ENCODE peak calls at places on chromosomes 2 and 18, in ten cellular contexts. E, D, L, F, P, J, W, R, K and T are unnamed samples.

GRCh38 chr2:40760071-40760666 is 308.3 kb upstream of the SLC8A1 start:
- DNase-seq in L (peak), P (peak), E (peak), W (no peak), K (peak), D (peak), R (peak), F (no peak), J (no peak), T (peak)

GRCh38 chr2:52238782-52239181 is 1206.8 kb upstream of the NRXN1 start:
- DNase-seq in P (no peak), K (no peak), J (no peak), D (no peak), W (no peak), L (no peak), E (no peak), F (no peak), R (no peak), T (no peak)

GRCh38 chr2:202221873-202222272 is 16.5 kb downstream of the SUMO1 start:
- DNase-seq in W (no peak), F (no peak), E (no peak), L (no peak), D (no peak), R (peak), J (no peak), K (no peak), P (no peak), T (peak)

GRCh38 chr18:7844418-7844817 is 277.3 kb downstream of the PTPRM start:
- DNase-seq in W (no peak), P (no peak), D (no peak), F (no peak), L (no peak), E (no peak), J (no peak), K (no peak), R (no peak), T (no peak)

GRCh38 chr2:85455552-85456090 is 37.1 kb downstream of the SH2D6 start:
- DNase-seq in R (no peak), D (no peak), F (no peak), E (no peak), L (no peak), J (no peak), W (peak), K (no peak), P (no peak), T (peak)

GRCh38 chr2:112229365-112229764 is 25.5 kb downstream of the ZC3H8 start:
- DNase-seq in J (no peak), W (no peak), L (no peak), E (peak), K (no peak), D (no peak), P (no peak), R (peak), F (no peak), T (no peak)

GRCh38 chr2:143399679-143400078 is 270.5 kb downstream of the ARHGAP15 start:
- DNase-seq in J (no peak), F (no peak), D (no peak), L (no peak), W (no peak), R (no peak), K (no peak), P (no peak), E (no peak), T (no peak)

GRCh38 chr2:121694398-121695178 is 42.1 kb downstream of the NIFK start:
- DNase-seq in K (no peak), J (no peak), L (no peak), F (no peak), P (no peak), E (peak), R (peak), D (no peak), W (peak), T (peak)

GRCh38 chr2:168130302-168130701 is 117.1 kb downstream of the STK39 start:
- DNase-seq in W (no peak), D (no peak), K (no peak), J (no peak), R (no peak), F (no peak), E (no peak), L (no peak), P (no peak), T (no peak)

GRCh38 chr2:159873136-159873728 is 75.2 kb upstream of the CD302 start:
- DNase-seq in J (no peak), R (no peak), E (no peak), L (no peak), P (no peak), D (no peak), K (no peak), W (no peak), F (peak), T (no peak)

GRCh38 chr2:232525796-232526195 is at the start of gene CHRND:
- DNase-seq in R (no peak), W (no peak), D (no peak), J (no peak), P (no peak), F (no peak), L (no peak), E (no peak), K (no peak), T (no peak)